ENCODE peak calls at places on chromosome 14, in five cellular contexts. C is AG04450, U is tibial artery, G is AG09309, J is foreskin fibroblast. T is an unnamed sample.

GRCh38 chr14:104299993-104300761 is 161.8 kb downstream of the KIF26A start:
- DNase-seq in C (no peak), U (peak; percentile 31), G (no peak), J (no peak), T (no peak)

GRCh38 chr14:45089813-45090212 is 5.9 kb downstream of the PRPF39 start:
- DNase-seq in C (no peak), U (no peak), G (no peak), J (peak; percentile 39), T (peak; percentile 18)

GRCh38 chr14:67137744-67138371 is 51.4 kb upstream of the GARIN2 start:
- DNase-seq in C (no peak), U (no peak), G (no peak), J (peak; percentile 25), T (peak; percentile 12)

GRCh38 chr14:38762436-38762835 is 340.6 kb downstream of the SEC23A start:
- DNase-seq in C (no peak), U (no peak), G (no peak), J (peak; percentile 1), T (no peak)

GRCh38 chr14:103641181-103641580 is 12.2 kb downstream of the KLC1 start:
- DNase-seq in C (no peak), U (no peak), G (no peak), J (peak; percentile 70), T (no peak)

GRCh38 chr14:51846631-51847488 is 13.6 kb upstream of the GNG2 start:
- DNase-seq in C (no peak), U (peak; percentile 45), G (no peak), J (peak; percentile 18), T (no peak)

GRCh38 chr14:46048127-46048526 is 603.5 kb downstream of the RPL10L start:
- DNase-seq in C (no peak), U (no peak), G (no peak), J (peak; percentile 66), T (peak; percentile 15)

GRCh38 chr14:39265741-39266588 is 32.2 kb downstream of the MIA2 start:
- DNase-seq in C (no peak), U (no peak), G (no peak), J (no peak), T (peak; percentile 22)

GRCh38 chr14:102056694-102057442 is 30.0 kb downstream of the HSP90AA1 start:
- DNase-seq in C (no peak), U (no peak), G (no peak), J (no peak), T (no peak)

GRCh38 chr14:57413849-57414248 is 23.5 kb downstream of the NAA30 start:
- DNase-seq in C (no peak), U (no peak), G (no peak), J (no peak), T (no peak)

GRCh38 chr14:29741909-29742401 is 185.7 kb downstream of the PRKD1 start:
- DNase-seq in C (no peak), U (peak; percentile 59), G (no peak), J (peak; percentile 77), T (peak; percentile 4)

GRCh38 chr14:32121948-32122347 is 44.8 kb downstream of the ARHGAP5 start:
- DNase-seq in C (no peak), U (no peak), G (peak; percentile 27), J (peak; percentile 81), T (no peak)

GRCh38 chr14:100532916-100533630 is 54.1 kb downstream of the BEGAIN start:
- DNase-seq in C (peak; percentile 10), U (peak; percentile 28), G (no peak), J (peak; percentile 29), T (peak; percentile 66)

GRCh38 chr14:24190416-24190815 is 1.8 kb upstream of the IPO4 start:
- DNase-seq in C (no peak), U (no peak), G (no peak), J (no peak), T (no peak)

GRCh38 chr14:30125322-30125944 is 197.8 kb upstream of the PRKD1 start:
- DNase-seq in C (no peak), U (no peak), G (no peak), J (no peak), T (no peak)

GRCh38 chr14:41604793-41605534 is 1.7 kb upstream of the LRFN5 start:
- DNase-seq in C (peak; percentile 66), U (no peak), G (peak; percentile 37), J (peak; percentile 86), T (peak; percentile 76)

GRCh38 chr14:63891148-63891964 is 38.6 kb downstream of the SYNE2 start:
- DNase-seq in C (no peak), U (no peak), G (no peak), J (no peak), T (peak; percentile 73)

GRCh38 chr14:95156765-95157194 is 549 bp downstream of the DICER1 start:
- DNase-seq in C (no peak), U (peak; percentile 27), G (no peak), J (peak; percentile 61), T (peak; percentile 42)

GRCh38 chr14:95156153-95156764 is 1.1 kb downstream of the DICER1 start:
- DNase-seq in C (no peak), U (no peak), G (no peak), J (peak; percentile 46), T (peak; percentile 33)

GRCh38 chr14:95155044-95155443 is 2.3 kb downstream of the DICER1 start:
- DNase-seq in C (no peak), U (no peak), G (no peak), J (no peak), T (no peak)

GRCh38 chr14:95157195-95157986 is at the start of gene DICER1:
- DNase-seq in C (peak; percentile 67), U (peak; percentile 96), G (peak; percentile 68), J (peak; percentile 97), T (peak; percentile 95)

GRCh38 chr14:95157987-95158712 is 821 bp upstream of the DICER1 start:
- DNase-seq in C (no peak), U (no peak), G (no peak), J (no peak), T (no peak)
- TF ChIP-seq CTCF in C (no peak), U (no peak), G (no peak), J (no peak), T (no peak)

DNA sequence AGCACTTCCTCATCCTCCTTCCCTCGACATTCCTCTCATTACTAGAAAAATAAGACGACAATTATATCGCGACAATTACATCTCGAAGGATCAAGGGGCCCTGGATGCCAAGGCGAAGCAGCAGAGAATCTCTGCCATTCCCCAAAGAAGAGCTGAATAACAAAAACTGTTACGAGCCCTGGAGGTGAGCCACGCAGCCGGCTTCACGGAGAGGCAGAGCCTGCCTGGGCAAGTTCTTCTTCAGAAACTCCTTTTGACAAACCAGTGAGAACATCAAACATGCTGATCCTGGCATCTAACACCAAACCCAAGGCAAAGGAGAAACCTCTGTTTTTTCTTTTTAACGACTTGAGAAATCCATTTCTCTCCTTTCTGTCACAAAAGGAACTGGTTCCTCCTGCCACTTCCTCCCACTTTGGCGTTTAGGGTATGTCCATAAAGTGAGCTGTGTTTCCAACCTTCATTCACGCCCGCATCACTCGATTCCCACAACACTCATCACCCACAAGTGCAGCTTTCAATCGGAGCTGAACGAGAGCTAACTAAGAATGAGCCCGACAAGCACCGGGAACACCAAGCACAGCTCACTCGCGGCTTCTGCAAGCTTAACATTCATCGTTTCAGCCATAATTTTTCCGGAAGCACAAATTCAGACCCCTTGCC is 21.5 kb downstream of the CCDC88C start:
- DNase-seq in C (no peak), U (no peak), G (no peak), J (peak; percentile 40), T (no peak)
- H3K4me3 ChIP-seq in C (no peak overlapping the region), U (no peak overlapping the region), G (no peak overlapping the region), J (no peak overlapping the region), T (no peak overlapping the region)

GRCh38 chr14:75259510-75259855 is 19.1 kb upstream of the FOS start:
- DNase-seq in C (no peak), U (no peak), G (no peak), J (peak; percentile 62), T (peak; percentile 79)
- TF ChIP-seq CTCF in C (peak; percentile 37), U (peak; percentile 20), G (peak; percentile 30), J (peak; percentile 17), T (peak; percentile 28)

DNA sequence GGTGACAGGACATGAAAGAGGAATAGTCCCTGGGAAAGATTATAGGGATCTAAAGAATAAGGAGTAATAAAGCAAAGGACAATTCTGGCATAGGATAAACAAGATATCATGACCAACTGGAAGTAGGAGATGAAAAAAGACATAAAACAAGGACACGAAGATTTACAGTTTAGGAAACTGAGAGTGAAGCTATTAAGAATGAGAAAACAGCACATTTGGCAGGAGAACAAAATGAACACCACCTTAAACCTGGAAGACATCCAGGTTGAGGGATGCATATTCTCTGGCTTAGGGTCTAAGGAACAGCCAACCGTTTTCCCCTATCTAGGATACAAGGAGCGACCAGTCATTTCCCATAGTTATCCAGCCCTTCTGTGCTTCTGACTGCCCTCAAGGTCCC is 1.9 kb downstream of the TRIP11 start:
- DNase-seq in C (no peak), U (no peak), G (no peak), J (peak; percentile 9), T (no peak)
- H3K4me3 ChIP-seq in C (peak overlapping the region; percentile 86), U (peak overlapping the region; percentile 93), G (peak overlapping the region; percentile 77), J (peak overlapping the region; percentile 96), T (peak overlapping the region; percentile 95)

DNA sequence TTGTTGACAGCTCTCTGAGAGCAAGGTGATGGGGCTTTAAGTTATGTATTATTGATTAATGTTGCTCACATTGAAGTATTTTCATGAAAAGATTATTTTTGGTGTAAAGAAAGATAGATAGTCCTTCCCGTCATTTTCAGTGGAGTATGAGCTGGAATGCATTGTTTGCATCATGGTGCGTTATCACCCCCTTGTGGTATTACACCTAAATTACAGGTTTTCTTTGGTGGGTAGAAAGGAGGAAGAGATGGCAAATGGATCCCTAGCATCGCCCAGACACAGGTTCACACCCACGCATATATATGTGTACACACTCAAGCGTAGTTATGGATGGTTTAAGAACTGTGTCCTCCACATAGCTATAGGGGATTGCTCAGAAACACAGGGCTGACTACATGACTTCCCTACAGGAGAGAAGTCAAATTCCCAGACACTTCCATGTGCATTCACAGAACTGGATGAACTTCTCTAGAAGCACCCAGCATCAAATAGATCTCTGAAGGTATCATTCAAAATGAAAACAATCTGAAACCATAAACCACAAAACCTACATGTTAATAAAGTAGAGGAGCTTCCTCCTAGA is 14.4 kb upstream of the SERPINA10 start:
- DNase-seq in C (no peak), U (no peak), G (no peak), J (peak; percentile 49), T (no peak)
- TF ChIP-seq CTCF in C (peak; percentile 30), U (no peak), G (no peak), J (no peak), T (no peak)

GRCh38 chr14:36579573-36580140 is 2.8 kb downstream of the NKX2-8 start:
- DNase-seq in C (no peak), U (no peak), G (no peak), J (no peak), T (no peak)

GRCh38 chr14:36580856-36581831 is 1.3 kb downstream of the NKX2-8 start:
- DNase-seq in C (no peak), U (no peak), G (no peak), J (peak; percentile 58), T (peak; percentile 19)

GRCh38 chr14:36582011-36582873 is at the start of gene NKX2-8:
- DNase-seq in C (no peak), U (no peak), G (no peak), J (peak; percentile 2), T (no peak)

GRCh38 chr14:36579001-36579555 is 3.3 kb downstream of the NKX2-8 start:
- DNase-seq in C (no peak), U (no peak), G (no peak), J (no peak), T (no peak)

GRCh38 chr14:36580141-36580855 is 2.1 kb downstream of the NKX2-8 start:
- DNase-seq in C (no peak), U (no peak), G (no peak), J (no peak), T (no peak)
- H3K4me3 ChIP-seq in C (no peak overlapping the region), U (peak overlapping the region; percentile 32), G (no peak overlapping the region), J (no peak overlapping the region), T (no peak overlapping the region)

T was measured in fibroblast of villous mesenchyme.